ENCODE peak calls at places on chromosomes 11 and 22, in eight cellular contexts. I is mesenteric fat pad; M is CD4-positive, CD25-positive, alpha-beta regulatory T cell; F is activated CD8-positive, alpha-beta memory T cell treated with anti-CD3 and anti-CD28 coated beads, Interleukin-2, amount 50 U/mL, for 48 hours; A is neural crest cell; E is RWPE1; N is NCI-H2171; K is GM23338. R is an unnamed sample.

GRCh38 chr22:22156716-22157499 is 87.7 kb upstream of the VPREB1 start:
- DNase-seq in M (peak), I (no peak), N (peak), K (peak), E (peak), A (peak), F (peak), R (peak)

GRCh38 chr11:6576471-6577373 is 26.7 kb downstream of the RRP8 start:
- DNase-seq in I (no peak), M (no peak), F (no peak), N (no peak), K (peak), A (no peak), E (no peak), R (no peak)

GRCh38 chr11:121415861-121416260 is 36.3 kb upstream of the SORL1 start:
- DNase-seq in F (no peak), A (no peak), M (no peak), E (peak), K (no peak), N (no peak), I (no peak), R (no peak)

GRCh38 chr11:69775163-69775755 is at the start of gene FGF4:
- DNase-seq in K (peak), M (no peak), I (no peak), A (no peak), N (no peak), F (no peak), E (no peak), R (peak)

GRCh38 chr22:17851754-17852153 is 77.5 kb upstream of the BID start:
- DNase-seq in I (no peak), K (no peak), F (no peak), A (no peak), E (no peak), M (no peak), N (no peak), R (peak)

GRCh38 chr11:118152552-118153471 is at the start of gene SCN4B:
- DNase-seq in M (no peak), A (peak), E (peak), I (no peak), N (peak), F (no peak), K (peak), R (peak)

GRCh38 chr11:116473236-116473769 is 299.5 kb downstream of the BUD13 start:
- DNase-seq in A (no peak), F (no peak), I (no peak), E (no peak), N (no peak), M (no peak), K (no peak), R (no peak)

GRCh38 chr22:20624161-20624616 is 116.8 kb downstream of the MED15 start:
- DNase-seq in I (no peak), E (no peak), F (peak), M (no peak), N (no peak), K (no peak), A (no peak), R (no peak)

GRCh38 chr11:12223771-12224536 is 113.6 kb downstream of the MICAL2 start:
- DNase-seq in N (no peak), E (no peak), I (no peak), M (peak), A (no peak), K (no peak), F (no peak), R (no peak)

GRCh38 chr11:126929186-126930085 is 71.1 kb downstream of the KIRREL3 start:
- DNase-seq in E (no peak), I (no peak), K (no peak), A (no peak), M (no peak), N (no peak), F (no peak), R (no peak)

GRCh38 chr11:127454856-127455255 is 454.3 kb upstream of the KIRREL3 start:
- DNase-seq in A (no peak), K (peak), E (no peak), I (no peak), F (no peak), M (no peak), N (peak), R (peak)

GRCh38 chr22:42688241-42688913 is 32.3 kb downstream of the A4GALT start:
- DNase-seq in F (no peak), E (peak), N (peak), K (peak), I (peak), A (peak), M (no peak), R (peak)

GRCh38 chr11:75760710-75761493 is 7.7 kb upstream of the DGAT2 start:
- DNase-seq in N (no peak), I (no peak), M (no peak), K (no peak), A (no peak), F (peak), E (peak), R (no peak)

GRCh38 chr22:29520851-29521250 is 32.7 kb downstream of the THOC5 start:
- DNase-seq in I (no peak), E (no peak), F (no peak), A (no peak), K (no peak), N (no peak), M (no peak), R (no peak)

GRCh38 chr11:45692808-45693453 is 27.5 kb upstream of the CHST1 start:
- DNase-seq in N (no peak), M (no peak), I (no peak), K (no peak), A (no peak), F (no peak), E (no peak), R (no peak)

GRCh38 chr11:1667906-1668305 is 29.1 kb upstream of the KRTAP5-6 start:
- DNase-seq in I (peak), K (no peak), F (no peak), N (no peak), M (no peak), E (no peak), A (no peak), R (no peak)

GRCh38 chr11:9090488-9091043 is 833 bp downstream of the SCUBE2 start:
- DNase-seq in E (no peak), A (no peak), M (no peak), F (no peak), N (no peak), K (peak), I (no peak), R (peak)

GRCh38 chr11:77170107-77170506 is 42.1 kb downstream of the MYO7A start:
- DNase-seq in K (peak), E (no peak), A (no peak), F (no peak), N (no peak), I (no peak), M (no peak), R (peak)